ENCODE peak calls at places on chromosomes 3 and 15, in five cellular contexts. R, V, L, I and Q are unnamed samples.

GRCh38 chr3:79367066-79367465 is 400.7 kb downstream of the ROBO1 start:
- DNase-seq in R (no peak), V (no peak), L (peak; percentile 69), I (no peak), Q (no peak)

GRCh38 chr3:154538566-154539360 is 108.8 kb upstream of the GPR149 start:
- DNase-seq in R (no peak), V (no peak), L (peak; percentile 8), I (no peak), Q (no peak)

GRCh38 chr3:129795596-129795995 is 97.9 kb downstream of the TMCC1 start:
- DNase-seq in R (no peak), V (no peak), L (peak; percentile 88), I (no peak), Q (no peak)

GRCh38 chr3:8497582-8497981 is 4.0 kb upstream of the LMCD1 start:
- DNase-seq in R (no peak), V (no peak), L (peak; percentile 51), I (no peak), Q (no peak)

GRCh38 chr3:4935347-4935746 is 43.9 kb upstream of the BHLHE40 start:
- DNase-seq in R (no peak), V (no peak), L (peak; percentile 72), I (no peak), Q (no peak)

GRCh38 chr3:9692416-9692815 is 11.2 kb upstream of the CPNE9 start:
- DNase-seq in R (no peak), V (no peak), L (no peak), I (no peak), Q (no peak)

GRCh38 chr15:90869601-90870353 is 1.4 kb downstream of the FURIN start:
- DNase-seq in R (no peak), V (no peak), L (peak; percentile 83), I (peak; percentile 93), Q (no peak)

GRCh38 chr15:64046347-64047153 is at the start of gene DAPK2:
- DNase-seq in R (peak; percentile 95), V (no peak), L (peak; percentile 56), I (peak; percentile 88), Q (peak; percentile 93)

GRCh38 chr15:91946914-91947313 is 93.4 kb downstream of the SLCO3A1 start:
- DNase-seq in R (no peak), V (no peak), L (no peak), I (no peak), Q (no peak)

GRCh38 chr15:94965593-94965992 is 734.2 kb downstream of the MCTP2 start:
- DNase-seq in R (no peak), V (no peak), L (peak; percentile 1), I (no peak), Q (no peak)

GRCh38 chr3:15384510-15385237 is 42.7 kb downstream of the METTL6 start:
- DNase-seq in R (peak; percentile 71), V (no peak), L (no peak), I (peak; percentile 15), Q (peak; percentile 64)

GRCh38 chr3:185316740-185317407 is 46.1 kb upstream of the MAP3K13 start:
- DNase-seq in R (no peak), V (no peak), L (peak; percentile 95), I (no peak), Q (no peak)

GRCh38 chr3:122555275-122556071 is 8.6 kb downstream of the PARP9 start:
- DNase-seq in R (no peak), V (no peak), L (peak; percentile 33), I (no peak), Q (no peak)

GRCh38 chr3:111134302-111134701 is 62.7 kb downstream of the NECTIN3 start:
- DNase-seq in R (no peak), V (no peak), L (no peak), I (no peak), Q (no peak)

GRCh38 chr3:38622336-38622735 is 27.2 kb downstream of the SCN5A start:
- DNase-seq in R (no peak), V (no peak), L (no peak), I (no peak), Q (no peak)

GRCh38 chr3:27022096-27022761 is 347.0 kb downstream of the NEK10 start:
- DNase-seq in R (no peak), V (no peak), L (no peak), I (no peak), Q (no peak)

DNA sequence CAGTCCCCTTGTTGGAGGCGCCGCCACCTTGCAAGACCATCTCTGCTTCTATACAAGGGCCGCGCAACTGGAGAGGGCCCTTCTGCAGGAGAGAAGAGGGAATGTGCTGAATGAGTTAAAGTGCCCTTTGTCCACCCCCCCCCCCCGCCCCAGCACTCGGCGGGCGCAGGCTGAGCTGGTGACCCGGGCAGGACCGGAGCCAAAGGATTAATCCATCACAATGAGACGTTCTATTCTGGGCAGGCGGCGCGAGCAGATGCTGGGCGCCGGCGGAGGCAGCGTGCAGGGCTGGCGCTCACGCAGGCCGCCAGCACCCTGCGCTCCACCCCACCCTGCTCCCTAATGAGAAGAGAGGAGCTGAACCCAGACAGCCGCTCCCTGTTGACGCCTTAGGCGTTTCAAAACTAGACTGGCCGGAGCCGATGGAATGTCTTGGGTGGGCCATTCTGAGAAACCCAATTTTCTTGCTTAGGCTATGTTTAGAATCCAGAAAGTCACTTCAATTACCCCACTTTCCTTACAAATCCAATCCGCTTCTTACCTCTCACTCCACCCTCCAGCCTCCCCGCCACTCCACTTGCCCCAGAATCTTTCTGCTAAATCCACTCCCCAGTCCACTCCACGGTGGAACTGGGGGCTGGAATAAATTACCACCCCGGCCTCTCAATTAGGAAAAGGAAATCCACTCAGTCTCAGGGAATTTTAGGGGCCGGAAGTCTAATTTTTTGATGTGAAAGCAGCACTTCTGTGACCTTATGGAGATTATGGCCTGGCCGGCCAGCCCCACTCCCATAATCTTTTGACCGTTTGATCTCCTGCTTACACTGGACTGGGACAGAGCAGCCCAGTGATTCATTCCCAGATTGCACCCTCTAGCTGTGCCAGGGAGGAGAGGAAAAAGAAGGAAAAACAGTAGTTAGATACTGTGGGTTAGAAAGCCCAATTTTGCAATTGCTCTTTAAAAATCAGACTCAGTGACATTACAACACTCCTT is 32.7 kb downstream of the GJD2 start:
- DNase-seq in R (no peak), V (peak; percentile 10), L (peak; percentile 42), I (peak; percentile 88), Q (no peak)
- TF ChIP-seq CTCF in R (no peak), V (peak; percentile 24), L (peak; percentile 20), I (no peak), Q (no peak)

DNA sequence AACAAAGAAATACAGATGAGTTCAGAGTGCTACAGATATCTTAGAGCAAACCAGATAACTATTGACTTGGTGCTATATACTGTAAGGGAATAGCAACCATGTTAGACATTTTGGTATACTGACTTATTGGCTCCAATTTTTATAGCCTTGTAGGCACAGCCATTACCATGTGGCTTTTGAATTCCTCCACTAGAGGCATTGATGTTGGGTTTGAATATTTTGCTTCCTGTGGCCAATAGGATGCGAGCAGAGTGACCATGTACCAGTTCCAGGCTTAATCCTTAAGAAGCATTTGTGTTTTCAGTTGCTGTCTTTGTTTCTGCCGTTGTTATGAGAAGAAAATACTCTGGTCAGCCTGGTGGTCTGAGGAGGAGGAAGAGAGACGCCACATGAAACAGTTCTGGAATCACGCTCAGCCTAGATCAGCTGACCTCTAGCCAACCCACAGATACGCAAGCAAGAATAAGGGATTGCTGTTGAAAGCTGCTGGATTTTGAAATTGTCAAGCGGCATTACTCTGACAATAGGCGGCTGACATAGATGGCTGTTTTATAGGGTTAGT is 109.4 kb upstream of the TNIK start:
- DNase-seq in R (no peak), V (no peak), L (no peak), I (no peak), Q (no peak)
- TF ChIP-seq CTCF in R (no peak), V (no peak), L (no peak), I (no peak), Q (no peak)

GRCh38 chr15:99207672-99208071 is 41.7 kb downstream of the TTC23 start:
- DNase-seq in R (no peak), V (no peak), L (no peak), I (no peak), Q (no peak)
- TF ChIP-seq CTCF in R (no peak), V (no peak), L (no peak), I (no peak), Q (no peak)

DNA sequence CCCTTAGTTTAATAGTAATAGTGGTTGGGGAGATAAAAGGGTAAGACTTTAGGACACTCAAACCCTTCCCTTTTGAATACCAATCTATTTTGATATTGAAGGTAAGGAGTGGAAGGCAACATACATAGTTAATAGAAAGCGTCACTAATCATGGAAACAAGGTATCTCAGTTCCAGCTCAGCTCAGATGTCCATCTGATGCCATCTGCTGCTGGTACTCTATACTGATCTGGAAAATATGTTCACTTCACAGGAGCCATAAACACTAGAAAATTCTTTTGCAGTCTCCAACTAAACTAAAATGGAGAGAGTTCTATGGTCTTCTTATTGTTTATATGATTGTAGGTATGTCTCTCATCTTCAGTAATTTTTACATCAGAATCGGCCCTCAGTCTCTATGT is 1777.1 kb downstream of the OTOL1 start:
- DNase-seq in R (no peak), V (no peak), L (no peak), I (no peak), Q (no peak)
- TF ChIP-seq CTCF in R (no peak), V (no peak), L (no peak), I (no peak), Q (no peak)

DNA sequence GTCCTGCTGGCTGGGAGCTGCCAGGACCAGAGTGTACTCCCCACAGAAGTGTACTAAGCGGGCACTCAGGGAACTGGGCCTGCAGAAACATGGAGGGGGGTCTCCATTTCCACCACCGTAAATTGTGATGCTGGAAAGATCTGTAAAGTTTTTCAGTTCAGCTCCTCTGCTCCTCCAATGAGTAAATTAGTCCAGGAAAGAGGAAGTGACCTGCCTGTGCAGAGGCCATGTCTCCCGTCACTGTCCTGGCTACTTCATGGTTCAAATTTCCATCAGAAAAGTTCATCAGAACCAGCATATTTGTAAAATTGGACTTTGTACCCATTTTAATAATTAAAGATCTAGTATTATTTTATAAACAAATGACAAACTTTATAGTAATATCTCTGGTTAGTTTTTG is 226.7 kb upstream of the THBS1 start:
- DNase-seq in R (no peak), V (no peak), L (no peak), I (no peak), Q (no peak)
- TF ChIP-seq CTCF in R (no peak), V (no peak), L (no peak), I (no peak), Q (no peak)

DNA sequence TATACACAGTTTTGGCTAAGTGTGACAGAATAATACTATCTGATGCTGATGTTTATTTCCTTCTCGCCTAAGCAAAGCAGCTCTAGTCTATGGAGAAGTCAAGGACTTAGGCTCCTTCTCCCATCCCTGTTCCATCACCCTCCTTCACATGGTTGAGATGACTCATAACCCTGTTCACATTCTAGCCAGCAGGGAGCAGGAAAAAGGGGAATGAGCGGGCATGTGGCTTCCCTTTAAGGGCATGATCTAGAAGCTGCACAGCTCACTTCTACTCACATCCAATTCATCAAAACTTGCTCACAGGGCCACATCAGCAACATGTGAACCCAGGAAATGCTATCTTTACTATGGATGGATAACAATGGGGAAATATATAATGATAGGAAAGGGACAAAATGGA is 40.9 kb downstream of the CBLB start:
- DNase-seq in R (no peak), V (peak; percentile 12), L (peak; percentile 77), I (no peak), Q (no peak)
- TF ChIP-seq CTCF in R (no peak), V (peak; percentile 25), L (peak; percentile 55), I (no peak), Q (no peak)

GRCh38 chr15:73771380-73772095 is 18.4 kb upstream of the INSYN1 start:
- DNase-seq in R (no peak), V (no peak), L (no peak), I (no peak), Q (no peak)
- TF ChIP-seq CTCF in R (no peak), V (no peak), L (no peak), I (no peak), Q (no peak)